ENCODE peak calls at places on chromosomes 5 and 9, in seven cellular contexts. P is GM06990, N is uterus, U is psoas muscle, E is K562, V is fibroblast of mammary gland, O is cardiac fibroblast. X is an unnamed sample.

GRCh38 chr5:142385194-142385593 is 60.4 kb upstream of the SPRY4 start:
- DNase-seq in P (no peak), N (no peak), U (no peak), E (no peak), V (peak; percentile 85), O (peak; percentile 80), X (no peak)

GRCh38 chr5:103275851-103276250 is 17.3 kb downstream of the MACIR start:
- DNase-seq in P (no peak), N (no peak), U (no peak), E (no peak), V (no peak), O (no peak), X (no peak)

GRCh38 chr9:110030632-110031031 is 177.3 kb downstream of the C9orf152 start:
- DNase-seq in P (no peak), N (no peak), U (no peak), E (no peak), V (peak; percentile 50), O (peak; percentile 91), X (no peak)

GRCh38 chr9:71725590-71726338 is 42.5 kb downstream of the CEMIP2 start:
- DNase-seq in P (no peak), N (no peak), U (no peak), E (peak; percentile 24), V (peak; percentile 83), O (peak; percentile 86), X (no peak)

GRCh38 chr5:66848749-66849641 is 252.8 kb downstream of the MAST4 start:
- DNase-seq in P (no peak), N (no peak), U (no peak), E (no peak), V (peak; percentile 37), O (peak; percentile 63), X (no peak)

GRCh38 chr9:127545196-127546124 is 66.6 kb upstream of the STXBP1 start:
- DNase-seq in P (no peak), N (no peak), U (peak; percentile 63), E (no peak), V (peak; percentile 60), O (no peak), X (no peak)

GRCh38 chr5:33439905-33440481 is 772 bp upstream of the TARS1 start:
- DNase-seq in P (peak; percentile 7), N (no peak), U (no peak), E (no peak), V (peak; percentile 37), O (no peak), X (no peak)

GRCh38 chr9:97437151-97437550 is 25.3 kb downstream of the TDRD7 start:
- DNase-seq in P (no peak), N (no peak), U (no peak), E (no peak), V (peak; percentile 17), O (no peak), X (no peak)

GRCh38 chr5:135395451-135395850 is 3.6 kb downstream of the MACROH2A1 start:
- DNase-seq in P (no peak), N (no peak), U (no peak), E (peak; percentile 69), V (no peak), O (no peak), X (no peak)

GRCh38 chr5:20030125-20030524 is 42.1 kb upstream of the CDH18 start:
- DNase-seq in P (no peak), N (no peak), U (no peak), E (no peak), V (no peak), O (no peak), X (no peak)

GRCh38 chr9:134892820-134893420 is 12.3 kb downstream of the FCN2 start:
- DNase-seq in P (no peak), N (no peak), U (no peak), E (no peak), V (no peak), O (no peak), X (no peak)

GRCh38 chr5:112210430-112211005 is 208.6 kb downstream of the EPB41L4A start:
- DNase-seq in P (no peak), N (no peak), U (peak; percentile 50), E (peak; percentile 20), V (peak; percentile 48), O (peak; percentile 55), X (no peak)

GRCh38 chr9:95552814-95553546 is 36.2 kb upstream of the PTCH1 start:
- DNase-seq in P (no peak), N (peak; percentile 37), U (peak; percentile 76), E (no peak), V (peak; percentile 31), O (peak; percentile 40), X (no peak)

GRCh38 chr5:31854625-31855526 is 215.9 kb downstream of the PDZD2 start:
- DNase-seq in P (no peak), N (peak; percentile 75), U (peak; percentile 54), E (no peak), V (no peak), O (peak; percentile 24), X (no peak)

GRCh38 chr9:4538107-4538506 is 47.8 kb downstream of the SLC1A1 start:
- DNase-seq in P (no peak), N (no peak), U (no peak), E (no peak), V (no peak), O (no peak), X (no peak)

GRCh38 chr9:111896942-111897830 is 572 bp downstream of the UGCG start:
- DNase-seq in P (no peak), N (peak; percentile 70), U (peak; percentile 78), E (peak; percentile 82), V (peak; percentile 56), O (peak; percentile 55), X (no peak)

GRCh38 chr9:70398145-70398556 is 16.3 kb downstream of the KLF9 start:
- DNase-seq in P (peak; percentile 20), N (no peak), U (no peak), E (peak; percentile 66), V (peak; percentile 40), O (no peak), X (peak; percentile 61)

GRCh38 chr9:77731008-77731698 is 83.0 kb upstream of the GNA14 start:
- DNase-seq in P (peak; percentile 49), N (no peak), U (peak; percentile 54), E (no peak), V (no peak), O (no peak), X (no peak)

GRCh38 chr5:71825992-71826391 is 106.9 kb downstream of the CARTPT start:
- DNase-seq in P (no peak), N (no peak), U (no peak), E (no peak), V (no peak), O (no peak), X (no peak)
- TF ChIP-seq CTCF in P (no peak), N (no peak), U (no peak), E (no peak), V (no peak), O (no peak), X (no peak)

GRCh38 chr5:15475365-15475764 is 24.6 kb upstream of the FBXL7 start:
- DNase-seq in P (no peak), N (no peak), U (no peak), E (no peak), V (no peak), O (no peak), X (no peak)

GRCh38 chr5:15474143-15474719 is 25.7 kb upstream of the FBXL7 start:
- DNase-seq in P (no peak), N (no peak), U (no peak), E (no peak), V (peak; percentile 18), O (no peak), X (no peak)

GRCh38 chr5:15476977-15477376 is 23.0 kb upstream of the FBXL7 start:
- DNase-seq in P (no peak), N (no peak), U (no peak), E (no peak), V (no peak), O (no peak), X (no peak)

DNA sequence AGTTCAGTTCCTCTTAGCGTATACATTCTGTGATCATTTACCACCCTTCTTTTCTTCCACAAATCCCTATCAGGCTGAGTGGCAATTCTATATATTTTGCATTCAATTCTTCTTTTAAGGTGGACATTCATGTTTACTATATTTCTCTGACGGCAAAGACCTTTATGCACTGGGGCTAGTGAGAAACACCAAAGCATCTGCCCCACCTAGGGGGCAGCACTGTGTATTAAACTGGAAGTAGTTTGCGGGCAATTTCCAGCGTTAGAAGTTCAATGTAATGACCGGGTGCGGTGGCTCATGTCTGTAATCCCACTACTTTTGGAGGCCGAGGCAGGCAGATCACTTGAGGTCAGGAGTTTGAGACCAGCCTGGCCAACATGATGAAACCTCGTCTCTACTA is 27.9 kb upstream of the FBXL7 start:
- DNase-seq in P (no peak), N (no peak), U (no peak), E (no peak), V (no peak), O (no peak), X (no peak)
- TF ChIP-seq CTCF in P (no peak), N (no peak), U (no peak), E (no peak), V (peak; percentile 1), O (no peak), X (no peak)

GRCh38 chr9:136975624-136976023 is 1.7 kb upstream of the PTGDS start:
- DNase-seq in P (no peak), N (no peak), U (no peak), E (peak; percentile 57), V (no peak), O (no peak), X (no peak)
- TF ChIP-seq CTCF in P (peak; percentile 23), N (no peak), U (peak; percentile 14), E (peak; percentile 77), V (no peak), O (peak; percentile 2), X (peak; percentile 24)

GRCh38 chr5:176542596-176543427 is 5.6 kb upstream of the RNF44 start:
- DNase-seq in P (peak; percentile 74), N (no peak), U (no peak), E (peak; percentile 79), V (no peak), O (no peak), X (no peak)
- TF ChIP-seq CTCF in P (no peak), N (no peak), U (peak; percentile 32), E (peak; percentile 50), V (no peak), O (no peak), X (peak; percentile 27)

X was measured in GM12864.